ENCODE peak calls at places on chromosomes 7 and 10, in six cellular contexts. One of them, this sample, is unnamed.

GRCh38 chr7:1997537-1998076 is 235.1 kb downstream of the MAD1L1 start:
- DNase-seq in SW480: no peak
- DNase-seq in SK-N-SH: no peak
- DNase-seq in NCI-H82: no peak
- DNase-seq in left ventricle myocardium inferior: no peak
- DNase-seq in fibroblast of mammary gland: no peak
- DNase-seq in this sample: no peak

GRCh38 chr10:103265712-103266329 is 11.1 kb upstream of the INA start:
- DNase-seq in SW480: peak
- DNase-seq in left ventricle myocardium inferior: no peak
- DNase-seq in SK-N-SH: no peak
- DNase-seq in NCI-H82: no peak
- DNase-seq in fibroblast of mammary gland: peak
- DNase-seq in this sample: peak

GRCh38 chr7:101814996-101815825 is 2.2 kb upstream of the CUX1 start:
- DNase-seq in SW480: peak
- DNase-seq in SK-N-SH: peak
- DNase-seq in fibroblast of mammary gland: no peak
- DNase-seq in NCI-H82: peak
- DNase-seq in left ventricle myocardium inferior: peak
- DNase-seq in this sample: peak

GRCh38 chr10:117365612-117366011 is 9.6 kb downstream of the PDZD8 start:
- DNase-seq in SK-N-SH: no peak
- DNase-seq in NCI-H82: no peak
- DNase-seq in left ventricle myocardium inferior: no peak
- DNase-seq in SW480: peak
- DNase-seq in fibroblast of mammary gland: no peak
- DNase-seq in this sample: peak

GRCh38 chr10:30379983-30380382 is 30.9 kb upstream of the MTPAP start:
- DNase-seq in left ventricle myocardium inferior: no peak
- DNase-seq in SW480: no peak
- DNase-seq in fibroblast of mammary gland: no peak
- DNase-seq in NCI-H82: no peak
- DNase-seq in SK-N-SH: no peak
- DNase-seq in this sample: no peak

GRCh38 chr10:48885376-48885775 is 54.3 kb downstream of the LRRC18 start:
- DNase-seq in left ventricle myocardium inferior: no peak
- DNase-seq in SK-N-SH: peak
- DNase-seq in SW480: peak
- DNase-seq in fibroblast of mammary gland: peak
- DNase-seq in NCI-H82: peak
- DNase-seq in this sample: peak

GRCh38 chr7:65216469-65216868 is 157.2 kb upstream of the ZNF92 start:
- DNase-seq in NCI-H82: peak
- DNase-seq in SK-N-SH: peak
- DNase-seq in SW480: peak
- DNase-seq in left ventricle myocardium inferior: no peak
- DNase-seq in fibroblast of mammary gland: peak
- DNase-seq in this sample: peak

GRCh38 chr7:20260219-20260618 is 43.0 kb upstream of the MACC1 start:
- DNase-seq in SW480: no peak
- DNase-seq in left ventricle myocardium inferior: no peak
- DNase-seq in NCI-H82: no peak
- DNase-seq in SK-N-SH: no peak
- DNase-seq in fibroblast of mammary gland: peak
- DNase-seq in this sample: no peak

GRCh38 chr7:7424151-7424873 is 111.4 kb downstream of the COL28A1 start:
- DNase-seq in SW480: peak
- DNase-seq in SK-N-SH: peak
- DNase-seq in NCI-H82: peak
- DNase-seq in fibroblast of mammary gland: peak
- DNase-seq in left ventricle myocardium inferior: peak
- DNase-seq in this sample: peak

This sample was measured in DMS53.